ENCODE peak calls at places on chromosomes 3 and 15, in seven cellular contexts. V, R, P, Q, B, W and L are unnamed samples.

GRCh38 chr3:23667536-23668429 is 138.0 kb upstream of the UBE2E1 start:
- DNase-seq in V (no peak), R (no peak), P (no peak), Q (no peak), B (peak; percentile 76), W (no peak), L (no peak)

GRCh38 chr3:168155207-168155785 is 59.6 kb upstream of the GOLIM4 start:
- DNase-seq in V (no peak), R (no peak), P (no peak), Q (no peak), B (no peak), W (no peak), L (no peak)

GRCh38 chr3:143643905-143644304 is 204.4 kb downstream of the SLC9A9 start:
- DNase-seq in V (no peak), R (no peak), P (no peak), Q (no peak), B (no peak), W (no peak), L (no peak)

GRCh38 chr3:30232142-30232541 is 374.3 kb upstream of the TGFBR2 start:
- DNase-seq in V (no peak), R (no peak), P (no peak), Q (no peak), B (peak; percentile 81), W (no peak), L (no peak)

GRCh38 chr15:49622561-49622960 is 1.7 kb downstream of the DTWD1 start:
- DNase-seq in V (no peak), R (no peak), P (no peak), Q (no peak), B (peak; percentile 29), W (no peak), L (no peak)

GRCh38 chr3:124885466-124886167 is 1.5 kb downstream of the ITGB5 start:
- DNase-seq in V (no peak), R (peak; percentile 41), P (no peak), Q (no peak), B (peak; percentile 32), W (no peak), L (no peak)

GRCh38 chr15:57218826-57219576 is 157.3 kb upstream of the CGNL1 start:
- DNase-seq in V (no peak), R (no peak), P (no peak), Q (peak; percentile 77), B (peak; percentile 62), W (no peak), L (no peak)

GRCh38 chr15:29734917-29735572 is 87.2 kb downstream of the TJP1 start:
- DNase-seq in V (no peak), R (no peak), P (no peak), Q (no peak), B (peak; percentile 93), W (no peak), L (no peak)

GRCh38 chr3:169152319-169152718 is 511.2 kb downstream of the MECOM start:
- DNase-seq in V (no peak), R (no peak), P (no peak), Q (no peak), B (no peak), W (no peak), L (no peak)